ENCODE peak calls at places on chromosome 4, in four cellular contexts. M, F, D and E are unnamed samples.

GRCh38 chr4:53169695-53170617 is 195.9 kb downstream of the SCFD2 start:
- DNase-seq in D (no peak), F (no peak), M (no peak), E (no peak)

GRCh38 chr4:3399277-3400194 is 42.2 kb upstream of the HGFAC start:
- DNase-seq in M (no peak), D (peak), F (peak), E (no peak)

GRCh38 chr4:11436673-11437072 is 8.0 kb upstream of the HS3ST1 start:
- DNase-seq in F (no peak), D (no peak), M (no peak), E (no peak)

GRCh38 chr4:88320780-88321373 is 36.5 kb upstream of the PPM1K start:
- DNase-seq in M (no peak), F (no peak), D (no peak), E (peak)

GRCh38 chr4:166498541-166498940 is 625.5 kb downstream of the TLL1 start:
- DNase-seq in D (no peak), M (no peak), F (no peak), E (no peak)

GRCh38 chr4:125891597-125892258 is 577.0 kb downstream of the FAT4 start:
- DNase-seq in M (no peak), D (no peak), F (no peak), E (no peak)

GRCh38 chr4:17174751-17175150 is 276.3 kb upstream of the LDB2 start:
- DNase-seq in D (no peak), M (no peak), F (no peak), E (no peak)

GRCh38 chr4:55376698-55377097 is 19.1 kb upstream of the TMEM165 start:
- DNase-seq in D (no peak), M (no peak), F (no peak), E (no peak)

GRCh38 chr4:99690472-99690871 is 32.8 kb upstream of the C4orf54 start:
- DNase-seq in F (no peak), D (no peak), M (no peak), E (no peak)

GRCh38 chr4:76673361-76673760 is 224.6 kb downstream of the SOWAHB start:
- DNase-seq in D (no peak), M (no peak), F (no peak), E (no peak)

GRCh38 chr4:145936142-145937020 is 2.2 kb downstream of the ZNF827 start:
- DNase-seq in F (peak), D (peak), M (peak), E (peak)

GRCh38 chr4:40240040-40240653 is 43.3 kb downstream of the RHOH start:
- DNase-seq in M (no peak), F (no peak), D (no peak), E (no peak)

GRCh38 chr4:25457053-25457715 is 80.1 kb downstream of the ANAPC4 start:
- DNase-seq in D (peak), M (no peak), F (no peak), E (no peak)

GRCh38 chr4:89296399-89296798 is 11.2 kb downstream of the GPRIN3 start:
- DNase-seq in D (no peak), F (no peak), M (no peak), E (no peak)

GRCh38 chr4:81085291-81085690 is 54.8 kb downstream of the BMP3 start:
- DNase-seq in F (no peak), M (no peak), D (no peak), E (no peak)

GRCh38 chr4:100889898-100890297 is 372.1 kb upstream of the EMCN start:
- DNase-seq in D (no peak), F (no peak), M (no peak), E (no peak)

GRCh38 chr4:173494013-173494970 is 35.7 kb downstream of the HAND2 start:
- DNase-seq in M (no peak), F (peak), D (peak), E (peak)

GRCh38 chr4:123997116-123997515 is 600.5 kb downstream of the SPRY1 start:
- DNase-seq in D (no peak), F (no peak), M (no peak), E (no peak)

GRCh38 chr4:7901274-7901845 is 38.3 kb downstream of the AFAP1 start:
- DNase-seq in F (no peak), D (no peak), M (no peak), E (no peak)

GRCh38 chr4:20376070-20376469 is 124.4 kb downstream of the SLIT2 start:
- DNase-seq in F (no peak), D (no peak), M (no peak), E (no peak)

GRCh38 chr4:22991576-22991975 is 298.8 kb downstream of the GBA3 start:
- DNase-seq in F (no peak), M (no peak), D (peak), E (no peak)

GRCh38 chr4:1369091-1369450 is 22.1 kb downstream of the UVSSA start:
- DNase-seq in D (no peak), F (peak), M (no peak), E (no peak)

GRCh38 chr4:156255608-156256007 is 301.9 kb upstream of the CTSO start:
- DNase-seq in F (no peak), D (no peak), M (no peak), E (no peak)

GRCh38 chr4:75555294-75556164 is at the start of gene ODAPH:
- DNase-seq in M (no peak), F (no peak), D (peak), E (no peak)

GRCh38 chr4:86091201-86091600 is 268.7 kb downstream of the MAPK10 start:
- DNase-seq in F (no peak), M (no peak), D (no peak), E (no peak)

GRCh38 chr4:120769227-120769626 is 153.3 kb downstream of the PRDM5 start:
- DNase-seq in D (peak), M (no peak), F (no peak), E (no peak)

GRCh38 chr4:111631157-111631999 is 513.9 kb upstream of the FAM241A start:
- DNase-seq in M (no peak), D (no peak), F (no peak), E (no peak)

GRCh38 chr4:14871676-14872430 is 130.4 kb upstream of the CPEB2 start:
- DNase-seq in D (no peak), F (no peak), M (no peak), E (no peak)

GRCh38 chr4:150664935-150665334 is 83.0 kb downstream of the MAB21L2 start:
- DNase-seq in D (peak), F (no peak), M (no peak), E (no peak)

GRCh38 chr4:169659736-169660670 is 39.6 kb downstream of the CLCN3 start:
- DNase-seq in M (peak), F (peak), D (peak), E (peak)

GRCh38 chr4:82797048-82797590 is 1.5 kb downstream of the SCD5 start:
- DNase-seq in F (no peak), D (no peak), M (no peak), E (no peak)

GRCh38 chr4:56874918-56875317 is 32.8 kb upstream of the REST start:
- DNase-seq in M (no peak), D (no peak), F (no peak), E (no peak)

GRCh38 chr4:184892999-184893398 is 67.2 kb upstream of the ACSL1 start:
- DNase-seq in M (no peak), D (no peak), F (no peak), E (no peak)

GRCh38 chr4:125826801-125827200 is 512.0 kb downstream of the FAT4 start:
- DNase-seq in M (no peak), F (no peak), D (no peak), E (no peak)